ENCODE peak calls at places on chromosomes 3 and 15, in ten cellular contexts. K, S, E, R, D, W, Q, M, N and J are unnamed samples.
A peak's percentile ranks its signal among the peaks of the same experiment; 100 is the strongest.

GRCh38 chr15:44535509-44536297 is 1.2 kb upstream of the EIF3J start:
- DNase-seq in S (no peak), Q (peak; percentile 11), M (no peak), W (no peak), E (no peak), D (no peak), R (peak; percentile 31), K (no peak), N (no peak), J (peak; percentile 22)

GRCh38 chr3:134850761-134851160 is 55.7 kb downstream of the EPHB1 start:
- DNase-seq in R (no peak), D (no peak), S (no peak), Q (no peak), N (no peak), E (no peak), W (no peak), M (no peak), K (peak; percentile 41), J (no peak)

GRCh38 chr3:108500728-108501127 is 9.7 kb downstream of the MYH15 start:
- DNase-seq in N (no peak), R (no peak), K (no peak), E (no peak), Q (no peak), W (no peak), S (no peak), D (no peak), M (no peak), J (no peak)

GRCh38 chr3:50166309-50167019 is 11.3 kb downstream of the SEMA3F start:
- DNase-seq in W (no peak), D (no peak), K (no peak), Q (no peak), E (no peak), S (no peak), R (no peak), M (no peak), N (no peak), J (no peak)

GRCh38 chr15:65416845-65417416 is 5.8 kb downstream of the IGDCC4 start:
- DNase-seq in E (no peak), D (no peak), Q (no peak), R (no peak), S (no peak), K (no peak), N (no peak), M (no peak), W (peak; percentile 89), J (no peak)

GRCh38 chr15:89971592-89971997 is 29.5 kb upstream of the ZNF710 start:
- DNase-seq in E (peak; percentile 81), D (peak; percentile 47), M (peak; percentile 30), Q (peak; percentile 45), N (peak; percentile 43), W (peak; percentile 88), R (peak; percentile 61), S (peak; percentile 51), K (no peak), J (peak; percentile 76)

GRCh38 chr3:196661400-196661799 is 21.9 kb downstream of the NRROS start:
- DNase-seq in W (no peak), N (no peak), D (no peak), M (no peak), S (no peak), E (no peak), K (no peak), R (no peak), Q (no peak), J (no peak)

GRCh38 chr3:169895037-169895436 is 16.3 kb upstream of the SAMD7 start:
- DNase-seq in M (no peak), Q (no peak), W (no peak), N (no peak), R (no peak), S (no peak), K (no peak), E (no peak), D (no peak), J (no peak)

GRCh38 chr15:78810003-78810376 is 1.3 kb downstream of the ADAMTS7 start:
- DNase-seq in D (no peak), K (no peak), M (no peak), Q (no peak), W (no peak), R (no peak), N (no peak), E (no peak), S (no peak), J (no peak)

GRCh38 chr15:78810377-78811123 is 714 bp downstream of the ADAMTS7 start:
- DNase-seq in Q (peak; percentile 41), D (no peak), K (no peak), M (no peak), E (peak; percentile 78), W (peak; percentile 60), R (peak; percentile 61), S (no peak), N (no peak), J (peak; percentile 63)

GRCh38 chr15:78807359-78807758 is 3.9 kb downstream of the ADAMTS7 start:
- DNase-seq in E (no peak), M (no peak), W (no peak), Q (no peak), R (no peak), K (no peak), S (no peak), N (no peak), D (no peak), J (no peak)

GRCh38 chr15:78811124-78811824 is at the start of gene ADAMTS7:
- DNase-seq in D (no peak), N (peak; percentile 65), W (peak; percentile 88), K (peak; percentile 83), E (peak; percentile 86), R (peak; percentile 74), Q (peak; percentile 84), M (no peak), S (peak; percentile 28), J (peak; percentile 88)

DNA sequence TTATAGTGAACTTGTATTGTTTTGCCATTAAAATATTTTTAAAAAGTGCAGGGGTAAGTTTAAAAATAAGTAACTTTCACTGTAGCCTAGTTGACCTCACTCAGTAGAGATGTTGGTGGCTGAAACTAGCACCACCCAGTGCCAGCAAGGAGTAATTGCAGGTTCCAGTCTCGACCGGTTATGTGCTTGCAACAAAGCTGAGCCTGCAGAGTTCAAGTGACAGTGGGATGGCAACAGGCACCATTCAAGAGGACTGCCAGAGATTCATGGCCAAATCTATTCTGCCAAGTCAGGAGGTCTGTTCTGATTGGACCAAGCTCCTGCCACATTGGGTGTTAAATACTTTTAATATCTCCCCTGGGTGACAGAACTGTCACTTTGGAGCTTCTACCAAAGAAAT is 2.7 kb downstream of the ADAMTS7 start:
- DNase-seq in D (peak; percentile 45), R (no peak), S (no peak), W (peak; percentile 54), E (no peak), N (no peak), K (no peak), Q (no peak), M (peak; percentile 20), J (no peak)
- TF ChIP-seq CTCF in D (peak; percentile 59), R (peak; percentile 16), S (no peak), W (peak; percentile 62), E (peak; percentile 49), N (no peak), K (no peak), Q (peak; percentile 54), M (peak; percentile 91), J (peak; percentile 62)

DNA sequence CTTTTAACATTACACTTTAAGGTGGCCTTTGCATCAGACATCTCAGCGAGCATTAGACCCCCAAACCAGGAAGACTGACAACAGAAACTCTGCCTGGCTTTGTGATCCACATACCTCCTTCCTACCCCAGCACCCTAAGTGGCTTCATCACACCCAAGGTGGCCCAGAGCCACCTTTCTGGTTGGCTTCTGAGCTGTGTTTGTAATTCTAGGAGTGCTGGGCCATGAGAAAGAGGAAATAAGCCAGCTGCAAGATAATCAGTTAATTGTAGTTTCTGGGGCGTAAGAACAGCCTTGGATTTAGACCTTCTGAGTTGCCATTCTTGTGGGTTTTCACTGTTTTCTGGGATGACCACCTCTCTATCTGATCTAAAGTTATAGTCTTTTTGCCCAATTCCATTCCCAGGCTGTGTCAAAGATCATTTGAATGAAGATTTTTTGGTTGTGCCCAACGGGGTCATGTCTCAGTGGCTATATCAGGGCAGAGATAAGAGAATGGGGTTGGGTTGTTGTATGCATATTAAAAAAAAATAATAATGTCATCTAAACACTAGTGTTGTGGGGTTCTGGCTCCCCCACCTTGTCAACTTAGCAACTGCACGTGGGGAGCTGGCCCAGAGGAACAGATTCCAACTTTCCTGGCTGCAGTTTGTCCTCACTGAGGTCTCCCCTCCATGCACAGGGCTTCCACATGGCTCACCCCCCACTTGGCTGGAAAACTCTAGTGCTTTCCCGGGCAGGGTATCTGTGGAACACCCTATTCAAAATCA is 234.8 kb upstream of the WNT5A start:
- DNase-seq in N (no peak), K (no peak), S (no peak), W (peak; percentile 43), D (no peak), Q (no peak), M (no peak), R (peak; percentile 26), E (no peak), J (peak; percentile 40)
- TF ChIP-seq CTCF in N (no peak), K (no peak), S (peak; percentile 32), W (peak; percentile 48), D (no peak), Q (peak; percentile 44), M (peak; percentile 46), R (peak; percentile 53), E (peak; percentile 52), J (peak; percentile 56)

DNA sequence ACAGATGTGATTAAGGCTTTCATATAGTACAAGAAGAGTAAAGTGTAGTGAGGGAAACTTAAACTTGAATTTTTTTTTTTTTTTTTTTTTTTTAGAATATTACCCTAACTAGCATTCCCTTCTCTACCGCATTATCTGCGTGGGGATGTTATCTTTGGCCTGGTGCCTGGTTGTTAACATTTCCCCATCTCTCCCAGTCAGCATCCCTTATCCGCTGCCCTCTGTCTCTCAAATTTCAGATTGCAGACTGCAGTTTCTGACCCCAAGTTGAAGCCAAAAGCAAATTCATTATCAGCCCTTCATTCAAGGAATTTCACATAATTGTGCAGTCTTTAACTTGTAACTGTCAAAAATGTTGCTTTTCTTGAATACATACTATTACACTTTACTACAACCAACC is 353.0 kb downstream of the PLOD2 start:
- DNase-seq in W (peak; percentile 13), S (no peak), E (no peak), D (no peak), N (no peak), Q (no peak), K (no peak), R (no peak), M (no peak), J (no peak)
- TF ChIP-seq CTCF in W (no peak), S (peak; percentile 49), E (peak; percentile 12), D (no peak), N (no peak), Q (peak; percentile 24), K (no peak), R (peak; percentile 45), M (peak; percentile 28), J (no peak)

GRCh38 chr3:128922804-128923459 is 43.5 kb downstream of the ACAD9 start:
- DNase-seq in Q (no peak), W (no peak), N (peak; percentile 50), E (peak; percentile 9), R (no peak), D (peak; percentile 62), S (no peak), M (no peak), K (no peak), J (no peak)

GRCh38 chr3:128919988-128920387 is 40.6 kb downstream of the ACAD9 start:
- DNase-seq in E (no peak), W (no peak), N (no peak), M (no peak), K (no peak), S (no peak), Q (no peak), R (no peak), D (no peak), J (no peak)

GRCh38 chr3:128929364-128929763 is 49.9 kb downstream of the ACAD9 start:
- DNase-seq in D (no peak), E (no peak), M (no peak), S (no peak), K (no peak), W (no peak), Q (no peak), N (no peak), R (no peak), J (no peak)

DNA sequence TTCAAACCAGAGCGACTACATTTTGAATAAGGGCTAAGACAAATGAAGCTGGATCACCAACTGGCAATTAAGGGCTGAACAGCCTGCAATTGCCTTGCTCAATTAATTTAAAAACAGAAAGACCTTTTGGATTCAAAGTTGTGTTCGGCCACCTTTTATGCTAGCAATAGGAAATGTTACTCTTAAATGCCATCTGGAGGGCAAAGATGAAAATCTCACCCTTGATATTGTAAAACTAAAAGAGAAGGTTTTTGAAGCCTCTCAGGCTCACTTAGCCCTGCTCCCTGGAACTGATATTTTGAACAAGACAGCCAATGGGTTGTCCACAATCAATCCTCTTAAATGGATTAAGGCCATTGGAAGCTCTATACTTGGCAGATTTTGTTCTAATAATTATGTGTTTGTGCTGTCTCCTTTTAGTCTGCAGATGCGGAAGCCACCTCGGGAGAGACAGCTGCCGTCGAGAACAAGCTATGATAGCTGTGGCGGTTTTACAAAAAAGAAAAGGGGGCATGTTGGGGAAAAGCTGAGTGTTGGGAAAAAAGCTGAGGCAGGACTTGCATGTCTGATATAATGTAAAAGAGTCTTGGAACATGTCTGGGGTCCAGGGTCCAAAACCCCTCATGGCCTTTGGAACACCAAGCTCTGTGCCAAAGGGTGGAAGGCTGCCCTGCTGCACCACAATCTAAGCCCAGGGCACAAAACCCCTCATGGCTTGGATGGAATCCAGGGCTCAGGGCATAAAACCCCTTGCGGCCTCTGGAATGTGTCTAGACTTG is 44.4 kb downstream of the ACAD9 start:
- DNase-seq in Q (no peak), R (no peak), W (no peak), K (no peak), E (peak; percentile 22), S (no peak), N (no peak), D (peak; percentile 19), M (no peak), J (no peak)
- TF ChIP-seq CTCF in Q (no peak), R (peak; percentile 2), W (no peak), K (no peak), E (no peak), S (no peak), N (peak; percentile 60), D (no peak), M (no peak), J (no peak)